ENCODE peak calls at places on chromosome 9, in eight cellular contexts. D, L, W, V, K, I, R and C are unnamed samples.

GRCh38 chr9:105281926-105282325 is 37.5 kb downstream of the SLC44A1 start:
- DNase-seq in V (peak), D (no peak), L (no peak), R (no peak), K (no peak), W (peak), I (no peak), C (no peak)

GRCh38 chr9:115413304-115413703 is 295.3 kb upstream of the TNC start:
- DNase-seq in I (no peak), V (no peak), D (no peak), R (no peak), K (no peak), W (no peak), L (no peak), C (no peak)

GRCh38 chr9:100474082-100474949 is 1.4 kb downstream of the TMEFF1 start:
- DNase-seq in K (no peak), R (no peak), I (no peak), V (no peak), D (no peak), W (peak), L (no peak), C (no peak)

GRCh38 chr9:105067895-105068580 is 140.1 kb upstream of the ABCA1 start:
- DNase-seq in R (no peak), K (no peak), L (no peak), D (no peak), W (no peak), V (peak), I (no peak), C (peak)

GRCh38 chr9:112711050-112711689 is 6.7 kb downstream of the INIP start:
- DNase-seq in V (peak), K (no peak), I (no peak), D (no peak), R (peak), W (peak), L (no peak), C (no peak)

GRCh38 chr9:114214686-114215397 is 59.5 kb downstream of the COL27A1 start:
- DNase-seq in L (no peak), V (no peak), K (no peak), W (no peak), D (no peak), R (no peak), I (no peak), C (no peak)

GRCh38 chr9:95171001-95171400 is 146.5 kb downstream of the FANCC start:
- DNase-seq in R (no peak), L (peak), I (peak), K (no peak), D (no peak), V (peak), W (peak), C (no peak)

GRCh38 chr9:135251996-135252760 is 164.7 kb downstream of the OLFM1 start:
- DNase-seq in W (no peak), R (no peak), I (no peak), K (peak), D (no peak), L (no peak), V (no peak), C (no peak)

GRCh38 chr9:37800631-37801286 is at the start of gene DCAF10:
- DNase-seq in K (peak), R (peak), V (peak), D (peak), W (peak), L (peak), I (peak), C (peak)

GRCh38 chr9:9498846-9499245 is 1114.0 kb downstream of the PTPRD start:
- DNase-seq in I (no peak), R (no peak), L (no peak), W (no peak), V (no peak), K (no peak), D (no peak), C (no peak)